ENCODE peak calls at places on chromosomes 16 and 17, in ten cellular contexts. V is SK-N-SH, F is lung, M is adrenal gland, R is lower leg skin, I is AG10803, N is MCF 10A, U is fibroblast of pulmonary artery, T is GM10248, O is sigmoid colon. H is an unnamed sample.

GRCh38 chr16:1645914-1646525 is 32.1 kb upstream of the JPT2 start:
- DNase-seq in V (no peak), F (no peak), M (no peak), R (no peak), I (no peak), N (peak; percentile 62), U (no peak), T (no peak), O (no peak), H (no peak)

GRCh38 chr17:59641799-59642484 is 22.2 kb downstream of the CLTC start:
- DNase-seq in V (no peak), F (no peak), M (no peak), R (no peak), I (no peak), N (no peak), U (no peak), T (peak; percentile 57), O (no peak), H (no peak)

GRCh38 chr17:41466988-41467387 is at the start of gene KRT32:
- DNase-seq in V (no peak), F (no peak), M (no peak), R (no peak), I (no peak), N (no peak), U (no peak), T (no peak), O (no peak), H (no peak)

GRCh38 chr17:43456661-43457361 is 27.0 kb upstream of the DHX8 start:
- DNase-seq in V (no peak), F (peak; percentile 51), M (peak; percentile 40), R (peak; percentile 71), I (peak; percentile 61), N (peak; percentile 91), U (no peak), T (no peak), O (peak; percentile 75), H (peak; percentile 63)

GRCh38 chr16:3059041-3059722 is 6.3 kb upstream of the IL32 start:
- DNase-seq in V (peak; percentile 99), F (peak; percentile 91), M (peak; percentile 96), R (peak; percentile 67), I (peak; percentile 88), N (peak; percentile 84), U (peak; percentile 86), T (peak; percentile 95), O (peak; percentile 91), H (peak; percentile 92)

GRCh38 chr16:71338193-71338592 is 20.3 kb upstream of the CALB2 start:
- DNase-seq in V (no peak), F (no peak), M (no peak), R (no peak), I (no peak), N (peak; percentile 83), U (no peak), T (no peak), O (no peak), H (no peak)

GRCh38 chr16:3570420-3571062 is 6.7 kb downstream of the NLRC3 start:
- DNase-seq in V (no peak), F (no peak), M (no peak), R (no peak), I (no peak), N (no peak), U (no peak), T (no peak), O (no peak), H (no peak)

GRCh38 chr16:88810166-88810867 is 1.4 kb downstream of the APRT start:
- DNase-seq in V (no peak), F (no peak), M (no peak), R (no peak), I (no peak), N (no peak), U (no peak), T (no peak), O (no peak), H (no peak)

GRCh38 chr17:80826955-80827645 is 164.5 kb upstream of the CHMP6 start:
- DNase-seq in V (peak; percentile 73), F (no peak), M (peak; percentile 97), R (peak; percentile 80), I (peak; percentile 96), N (peak; percentile 97), U (peak; percentile 98), T (no peak), O (peak; percentile 81), H (no peak)

GRCh38 chr17:57286372-57287105 is 30.2 kb downstream of the MSI2 start:
- DNase-seq in V (no peak), F (no peak), M (peak; percentile 54), R (no peak), I (no peak), N (no peak), U (no peak), T (no peak), O (no peak), H (no peak)

GRCh38 chr17:63830278-63830677 is 2.8 kb upstream of the FTSJ3 start:
- DNase-seq in V (no peak), F (no peak), M (no peak), R (no peak), I (no peak), N (no peak), U (no peak), T (no peak), O (no peak), H (no peak)

GRCh38 chr17:48996696-48997102 is 486 bp upstream of the IGF2BP1 start:
- DNase-seq in V (no peak), F (no peak), M (no peak), R (no peak), I (no peak), N (no peak), U (no peak), T (no peak), O (no peak), H (no peak)

GRCh38 chr16:3157229-3158013 is 22.6 kb downstream of the ZNF213 start:
- DNase-seq in V (peak; percentile 76), F (peak; percentile 65), M (peak; percentile 57), R (peak; percentile 72), I (peak; percentile 95), N (peak; percentile 87), U (peak; percentile 90), T (no peak), O (peak; percentile 82), H (peak; percentile 74)

GRCh38 chr16:55179858-55180585 is 144.0 kb upstream of the IRX6 start:
- DNase-seq in V (no peak), F (peak; percentile 80), M (no peak), R (no peak), I (no peak), N (no peak), U (no peak), T (no peak), O (no peak), H (no peak)

GRCh38 chr17:76088041-76088867 is 9.3 kb downstream of the ZACN start:
- DNase-seq in V (peak; percentile 64), F (no peak), M (no peak), R (no peak), I (no peak), N (no peak), U (no peak), T (no peak), O (peak; percentile 35), H (no peak)

GRCh38 chr16:87178177-87178863 is 138.9 kb downstream of the C16orf95 start:
- DNase-seq in V (peak; percentile 39), F (no peak), M (peak; percentile 17), R (no peak), I (peak; percentile 23), N (no peak), U (no peak), T (no peak), O (no peak), H (peak; percentile 43)

GRCh38 chr16:84726670-84727467 is 27.1 kb downstream of the USP10 start:
- DNase-seq in V (no peak), F (peak; percentile 35), M (peak; percentile 34), R (no peak), I (no peak), N (no peak), U (no peak), T (peak; percentile 41), O (peak; percentile 68), H (peak; percentile 26)

GRCh38 chr16:12425134-12425941 is 378.3 kb downstream of the CPPED1 start:
- DNase-seq in V (no peak), F (no peak), M (no peak), R (no peak), I (no peak), N (no peak), U (no peak), T (no peak), O (no peak), H (no peak)

DNA sequence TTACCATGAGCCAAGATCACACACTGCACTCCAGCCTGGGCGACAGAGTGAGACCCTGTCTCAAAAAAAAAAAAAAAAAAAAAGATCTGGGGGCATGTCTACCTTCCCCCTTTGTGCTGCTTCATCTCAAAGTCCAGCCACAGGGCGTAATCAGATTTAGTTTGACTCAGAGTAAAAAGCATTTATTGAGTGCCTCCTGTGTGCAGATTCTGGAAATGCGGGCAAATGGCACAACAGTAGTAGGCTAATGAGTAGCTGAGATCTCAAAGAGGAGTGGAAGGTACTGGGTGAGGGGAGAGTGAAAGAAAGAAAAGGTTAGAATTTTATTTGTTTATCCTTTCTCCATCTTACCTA is 9.1 kb upstream of the NR1D1 start:
- DNase-seq in V (no peak), F (no peak), M (no peak), R (no peak), I (no peak), N (peak; percentile 48), U (no peak), T (no peak), O (peak; percentile 52), H (no peak)
- TF ChIP-seq CTCF in V (peak; percentile 27), F (no peak), M (no peak), R (no peak), I (peak; percentile 29), N (no peak), U (peak; percentile 23), T (no peak), O (no peak), H (peak; percentile 11)

GRCh38 chr17:50663812-50664374 is 29.2 kb downstream of the ABCC3 start:
- DNase-seq in V (no peak), F (no peak), M (peak; percentile 83), R (no peak), I (no peak), N (no peak), U (no peak), T (no peak), O (no peak), H (no peak)
- TF ChIP-seq CTCF in V (no peak), F (no peak), M (no peak), R (no peak), I (no peak), N (no peak), U (no peak), T (no peak), O (no peak), H (no peak)

DNA sequence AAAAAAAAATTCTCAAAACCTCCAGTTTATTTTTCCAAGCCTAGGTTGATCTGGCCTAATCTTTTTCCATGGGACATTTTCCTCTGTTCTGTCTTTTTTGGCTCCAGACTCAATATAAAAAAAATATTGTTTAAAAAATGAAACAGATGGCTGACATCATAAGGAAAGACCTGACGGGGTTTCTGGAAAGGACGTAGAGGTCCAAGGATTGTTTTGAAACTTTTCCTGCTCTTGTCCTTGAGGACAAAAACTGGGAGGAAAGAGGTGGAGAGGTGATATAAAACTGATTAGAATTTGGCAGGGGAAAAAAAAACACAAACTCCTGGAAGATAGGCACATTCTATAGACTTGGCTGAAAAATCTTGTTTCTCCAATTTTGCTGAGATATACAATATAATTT is 211.4 kb upstream of the CDH11 start:
- DNase-seq in V (no peak), F (no peak), M (no peak), R (no peak), I (no peak), N (no peak), U (peak; percentile 35), T (no peak), O (no peak), H (no peak)
- TF ChIP-seq CTCF in V (no peak), F (no peak), M (no peak), R (no peak), I (no peak), N (no peak), U (no peak), T (no peak), O (no peak), H (no peak)

GRCh38 chr17:55870044-55870443 is 119.2 kb downstream of the PCTP start:
- DNase-seq in V (no peak), F (no peak), M (no peak), R (no peak), I (no peak), N (no peak), U (no peak), T (no peak), O (no peak), H (no peak)
- TF ChIP-seq CTCF in V (no peak), F (no peak), M (no peak), R (no peak), I (no peak), N (no peak), U (no peak), T (no peak), O (no peak), H (no peak)